ENCODE peak calls at places on chromosome 10, in six cellular contexts. J is hypothalamus, N is GM04504, I is GM12892, S is M059J, W is COR-L47. P is an unnamed sample.

GRCh38 chr10:130757271-130757670 is 554.2 kb downstream of the TCERG1L start:
- DNase-seq in N (no peak), J (no peak), I (no peak), S (no peak), W (no peak), P (no peak)

GRCh38 chr10:48519731-48520506 is 85.0 kb downstream of the ARHGAP22 start:
- DNase-seq in W (no peak), S (no peak), N (no peak), I (no peak), J (no peak), P (no peak)

GRCh38 chr10:72173635-72174296 is 42.0 kb upstream of the ANAPC16 start:
- DNase-seq in J (no peak), N (no peak), S (peak), W (no peak), I (no peak), P (no peak)

GRCh38 chr10:73780301-73780700 is 1.5 kb upstream of the CHCHD1 start:
- DNase-seq in S (no peak), N (no peak), J (no peak), I (no peak), W (no peak), P (no peak)

GRCh38 chr10:62196528-62196927 is 72.1 kb downstream of the RTKN2 start:
- DNase-seq in W (no peak), S (no peak), I (no peak), J (no peak), N (no peak), P (no peak)

GRCh38 chr10:80163741-80164341 is 31.3 kb downstream of the PLAC9 start:
- DNase-seq in N (peak), S (peak), I (no peak), J (no peak), W (peak), P (no peak)

GRCh38 chr10:80461208-80462183 is 7.4 kb downstream of the TSPAN14 start:
- DNase-seq in N (no peak), I (no peak), J (no peak), S (no peak), W (no peak), P (no peak)

GRCh38 chr10:122164028-122164601 is 107.0 kb upstream of the BTBD16 start:
- DNase-seq in N (no peak), S (no peak), W (peak), J (peak), I (no peak), P (no peak)

GRCh38 chr10:32692174-32692573 is 246.2 kb downstream of the CCDC7 start:
- DNase-seq in N (peak), J (no peak), W (no peak), I (no peak), S (peak), P (no peak)

GRCh38 chr10:89615824-89616223 is 29.2 kb downstream of the PANK1 start:
- DNase-seq in I (no peak), J (no peak), W (no peak), N (no peak), S (no peak), P (no peak)